ENCODE peak calls at places on chromosomes 16 and 17, in six cellular contexts. J is MCF 10A, C is HTR-8/SVneo, R is GM10248, Y is testis, D is T-cell. X is an unnamed sample.

GRCh38 chr17:29216181-29216580 is 30.5 kb upstream of the CRYBA1 start:
- DNase-seq in J (no peak), C (no peak), R (no peak), Y (no peak), D (no peak), X (no peak)

GRCh38 chr17:15475620-15476354 is 8.4 kb upstream of the CDRT4 start:
- DNase-seq in J (peak), C (peak), R (no peak), Y (no peak), D (no peak), X (no peak)

GRCh38 chr16:84648595-84649510 is 542 bp downstream of the KLHL36 start:
- DNase-seq in J (peak), C (no peak), R (peak), Y (peak), D (peak), X (peak)

GRCh38 chr16:61146429-61146828 is 889.8 kb downstream of the CDH8 start:
- DNase-seq in J (no peak), C (no peak), R (no peak), Y (no peak), D (no peak), X (no peak)

GRCh38 chr16:85136705-85137322 is 24.5 kb upstream of the CIBAR2 start:
- DNase-seq in J (no peak), C (no peak), R (no peak), Y (peak), D (no peak), X (no peak)

GRCh38 chr17:10121971-10122707 is 76.3 kb downstream of the GAS7 start:
- DNase-seq in J (no peak), C (no peak), R (no peak), Y (no peak), D (no peak), X (no peak)

GRCh38 chr17:39573447-39574298 is 34.0 kb downstream of the NEUROD2 start:
- DNase-seq in J (peak), C (peak), R (peak), Y (peak), D (no peak), X (no peak)

GRCh38 chr16:87970206-87970605 is 19.0 kb downstream of the BANP start:
- DNase-seq in J (no peak), C (no peak), R (no peak), Y (no peak), D (no peak), X (no peak)

GRCh38 chr17:16551878-16552636 is 16.9 kb downstream of the ZNF287 start:
- DNase-seq in J (no peak), C (no peak), R (no peak), Y (no peak), D (no peak), X (no peak)

GRCh38 chr16:10828851-10829331 is 10.3 kb upstream of the TVP23A start:
- DNase-seq in J (peak), C (peak), R (no peak), Y (peak), D (no peak), X (peak)

GRCh38 chr17:66200685-66201092 is 8.8 kb upstream of the CEP112 start:
- DNase-seq in J (peak), C (peak), R (no peak), Y (peak), D (peak), X (peak)

GRCh38 chr17:50311483-50311882 is 34.4 kb upstream of the XYLT2 start:
- DNase-seq in J (no peak), C (no peak), R (no peak), Y (no peak), D (no peak), X (no peak)

GRCh38 chr17:48597775-48598631 is 4.4 kb upstream of the HOXB5 start:
- DNase-seq in J (peak), C (peak), R (peak), Y (no peak), D (no peak), X (peak)

GRCh38 chr16:51290886-51291285 is 139.8 kb upstream of the SALL1 start:
- DNase-seq in J (no peak), C (no peak), R (no peak), Y (no peak), D (no peak), X (no peak)

GRCh38 chr17:48791128-48792032 is 25.6 kb downstream of the TTLL6 start:
- DNase-seq in J (peak), C (peak), R (peak), Y (peak), D (no peak), X (peak)

GRCh38 chr17:48179071-48179945 is 71.7 kb downstream of the SNX11 start:
- DNase-seq in J (no peak), C (no peak), R (no peak), Y (no peak), D (no peak), X (no peak)

GRCh38 chr16:88688013-88688778 is 1.9 kb upstream of the SNAI3 start:
- DNase-seq in J (no peak), C (no peak), R (no peak), Y (no peak), D (no peak), X (no peak)

GRCh38 chr16:87317766-87318121 is 552 bp upstream of the C16orf95 start:
- DNase-seq in J (no peak), C (peak), R (no peak), Y (peak), D (no peak), X (no peak)

GRCh38 chr16:48157794-48158193 is 2.0 kb upstream of the ABCC12 start:
- DNase-seq in J (no peak), C (no peak), R (no peak), Y (no peak), D (no peak), X (no peak)

GRCh38 chr16:17511340-17511739 is 40.6 kb upstream of the XYLT1 start:
- DNase-seq in J (no peak), C (no peak), R (no peak), Y (no peak), D (no peak), X (no peak)

GRCh38 chr17:864315-864714 is 82.2 kb downstream of the MRM3 start:
- DNase-seq in J (no peak), C (no peak), R (no peak), Y (no peak), D (no peak), X (no peak)

GRCh38 chr16:5479925-5480324 is 382.3 kb upstream of the EEF2KMT start:
- DNase-seq in J (no peak), C (no peak), R (no peak), Y (peak), D (no peak), X (no peak)

GRCh38 chr16:73026754-73027654 is 20.9 kb downstream of the ZFHX3 start:
- DNase-seq in J (no peak), C (no peak), R (no peak), Y (no peak), D (no peak), X (no peak)

GRCh38 chr16:1723450-1724147 is 17.6 kb downstream of the MAPK8IP3 start:
- DNase-seq in J (peak), C (peak), R (peak), Y (peak), D (no peak), X (peak)

GRCh38 chr16:58020628-58021521 is 4.7 kb upstream of the MMP15 start:
- DNase-seq in J (peak), C (peak), R (peak), Y (peak), D (peak), X (no peak)

GRCh38 chr17:49727353-49727752 is 19.6 kb upstream of the SLC35B1 start:
- DNase-seq in J (no peak), C (no peak), R (no peak), Y (no peak), D (no peak), X (no peak)

GRCh38 chr16:54285414-54286066 is 1.0 kb downstream of the IRX3 start:
- DNase-seq in J (peak), C (no peak), R (no peak), Y (no peak), D (no peak), X (no peak)

GRCh38 chr16:23877107-23878070 is 41.6 kb downstream of the PRKCB start:
- DNase-seq in J (no peak), C (no peak), R (peak), Y (no peak), D (no peak), X (no peak)

GRCh38 chr17:18962494-18962815 is 10.5 kb downstream of the SLC5A10 start:
- DNase-seq in J (no peak), C (no peak), R (no peak), Y (no peak), D (no peak), X (no peak)

GRCh38 chr17:80244871-80245509 is 15.7 kb upstream of the RNF213 start:
- DNase-seq in J (no peak), C (no peak), R (no peak), Y (no peak), D (no peak), X (no peak)

GRCh38 chr16:19733551-19733950 is 15.5 kb downstream of the IQCK start:
- DNase-seq in J (no peak), C (no peak), R (no peak), Y (no peak), D (no peak), X (peak)

GRCh38 chr17:81556175-81556691 is 4.1 kb upstream of the FAAP100 start:
- DNase-seq in J (peak), C (no peak), R (no peak), Y (no peak), D (no peak), X (no peak)

GRCh38 chr17:7562208-7562605 is 488 bp downstream of the SENP3 start:
- DNase-seq in J (no peak), C (no peak), R (peak), Y (no peak), D (no peak), X (no peak)

GRCh38 chr17:2776589-2777241 is 19.5 kb upstream of the RAP1GAP2 start:
- DNase-seq in J (no peak), C (no peak), R (no peak), Y (peak), D (no peak), X (no peak)

GRCh38 chr17:82412535-82413520 is 5.3 kb upstream of the HEXD start:
- DNase-seq in J (no peak), C (no peak), R (no peak), Y (no peak), D (no peak), X (no peak)

GRCh38 chr17:45251931-45252330 is 10.0 kb downstream of the SPATA32 start:
- DNase-seq in J (no peak), C (no peak), R (no peak), Y (no peak), D (no peak), X (peak)